ENCODE peak calls at places on chromosomes 11 and 22, in five cellular contexts. D is activated naive CD8-positive, alpha-beta T cell treated with anti-CD3 and anti-CD28 coated beads, Interleukin-2, amount 50 U/mL, for 24 hours; R is RWPE1; T is Caki2; F is AML-193. M is an unnamed sample.

GRCh38 chr22:44109417-44109816 is 71.3 kb upstream of the PARVG start:
- DNase-seq in R (no peak), T (no peak), D (no peak), F (no peak), M (no peak)

GRCh38 chr11:64040684-64041267 is 5.0 kb downstream of the FLRT1 start:
- DNase-seq in R (no peak), F (peak), D (no peak), T (no peak), M (no peak)

GRCh38 chr11:18721576-18722292 is 4.3 kb downstream of the IGSF22 start:
- DNase-seq in D (peak), F (peak), T (peak), R (peak), M (peak)

GRCh38 chr22:28791841-28792490 is 8.4 kb downstream of the XBP1 start:
- DNase-seq in R (no peak), T (no peak), D (no peak), F (no peak), M (no peak)

GRCh38 chr11:73420136-73420535 is 43.9 kb downstream of the RELT start:
- DNase-seq in F (no peak), D (no peak), T (peak), R (no peak), M (no peak)

GRCh38 chr22:45163074-45163416 is 680 bp upstream of the NUP50 start:
- DNase-seq in D (no peak), T (no peak), R (no peak), F (no peak), M (no peak)

GRCh38 chr11:15969281-15969680 is 387.1 kb downstream of the SOX6 start:
- DNase-seq in D (no peak), T (peak), F (peak), R (peak), M (no peak)

GRCh38 chr11:62125316-62125715 is 1.5 kb downstream of the INCENP start:
- DNase-seq in T (no peak), F (no peak), D (no peak), R (peak), M (no peak)

GRCh38 chr11:80163011-80163410 is 722.2 kb upstream of the TENM4 start:
- DNase-seq in R (peak), T (no peak), F (no peak), D (no peak), M (no peak)

GRCh38 chr22:38262051-38262795 is 10.6 kb downstream of the TMEM184B start:
- DNase-seq in R (no peak), F (peak), T (no peak), D (peak), M (no peak)

GRCh38 chr22:46748206-46748947 is 10.3 kb upstream of the CERK start:
- DNase-seq in T (no peak), D (no peak), R (no peak), F (no peak), M (no peak)

M was measured in progenitor cell of endocrine pancreas.